ENCODE peak calls at places on chromosomes 11 and 22, in seven cellular contexts. C, N, Q, M, T, L and P are unnamed samples.
A peak's percentile ranks its signal among the peaks of the same experiment; 100 is the strongest.

GRCh38 chr11:69339916-69340565 is 46.1 kb downstream of the MYEOV start:
- DNase-seq in C (no peak), N (no peak), Q (no peak), M (no peak), T (no peak), L (no peak), P (no peak)

GRCh38 chr11:72041364-72042058 is 38.8 kb downstream of the NUMA1 start:
- DNase-seq in C (peak; percentile 64), N (peak; percentile 93), Q (peak; percentile 32), M (peak; percentile 78), T (peak; percentile 57), L (peak; percentile 85), P (peak; percentile 70)

GRCh38 chr22:22246706-22247105 is 2.1 kb downstream of the VPREB1 start:
- DNase-seq in C (no peak), N (no peak), Q (no peak), M (no peak), T (no peak), L (no peak), P (no peak)

GRCh38 chr11:116510886-116511650 is 261.7 kb downstream of the BUD13 start:
- DNase-seq in C (no peak), N (no peak), Q (no peak), M (no peak), T (no peak), L (no peak), P (no peak)

GRCh38 chr11:66969584-66970205 is 5.4 kb upstream of the C11orf86 start:
- DNase-seq in C (no peak), N (no peak), Q (no peak), M (no peak), T (no peak), L (no peak), P (no peak)

GRCh38 chr11:16047073-16047472 is 309.3 kb downstream of the SOX6 start:
- DNase-seq in C (no peak), N (no peak), Q (peak; percentile 69), M (no peak), T (no peak), L (no peak), P (no peak)

GRCh38 chr11:71931245-71931602 is 2.4 kb downstream of the RNF121 start:
- DNase-seq in C (no peak), N (no peak), Q (no peak), M (no peak), T (no peak), L (no peak), P (no peak)

GRCh38 chr22:43274595-43275240 is 68.5 kb downstream of the SCUBE1 start:
- DNase-seq in C (no peak), N (no peak), Q (no peak), M (no peak), T (no peak), L (no peak), P (no peak)

GRCh38 chr22:36197065-36197440 is 4.6 kb downstream of the APOL4 start:
- DNase-seq in C (peak; percentile 39), N (peak; percentile 83), Q (peak; percentile 90), M (peak; percentile 73), T (no peak), L (no peak), P (peak; percentile 42)

GRCh38 chr11:83938148-83938547 is 652.0 kb upstream of the CCDC90B start:
- DNase-seq in C (no peak), N (no peak), Q (no peak), M (no peak), T (no peak), L (no peak), P (no peak)

GRCh38 chr11:134291196-134291595 is 15.0 kb downstream of the GLB1L3 start:
- DNase-seq in C (no peak), N (no peak), Q (no peak), M (no peak), T (no peak), L (no peak), P (no peak)

GRCh38 chr22:47043835-47044721 is 281.6 kb downstream of the TBC1D22A start:
- DNase-seq in C (no peak), N (peak; percentile 61), Q (no peak), M (peak; percentile 5), T (no peak), L (peak; percentile 62), P (peak; percentile 74)

GRCh38 chr22:25068701-25069100 is 116.2 kb downstream of the KIAA1671 start:
- DNase-seq in C (no peak), N (no peak), Q (no peak), M (no peak), T (no peak), L (no peak), P (no peak)

GRCh38 chr11:117843666-117844484 is 19.3 kb upstream of the FXYD2 start:
- DNase-seq in C (peak; percentile 94), N (peak; percentile 88), Q (peak; percentile 79), M (peak; percentile 88), T (peak; percentile 18), L (peak; percentile 84), P (peak; percentile 84)

GRCh38 chr11:83410605-83411565 is 124.7 kb upstream of the CCDC90B start:
- DNase-seq in C (no peak), N (no peak), Q (no peak), M (no peak), T (no peak), L (no peak), P (no peak)

GRCh38 chr11:113023986-113024385 is 62.8 kb downstream of the NCAM1 start:
- DNase-seq in C (no peak), N (no peak), Q (no peak), M (no peak), T (no peak), L (no peak), P (no peak)

GRCh38 chr22:49473286-49473685 is 354.4 kb downstream of the BRD1 start:
- DNase-seq in C (no peak), N (no peak), Q (peak; percentile 6), M (no peak), T (no peak), L (no peak), P (no peak)

GRCh38 chr11:74701351-74701750 is 29.9 kb downstream of the CHRDL2 start:
- DNase-seq in C (no peak), N (no peak), Q (peak; percentile 73), M (no peak), T (no peak), L (no peak), P (no peak)

GRCh38 chr11:56783448-56784041 is 35.0 kb upstream of the OR9G4 start:
- DNase-seq in C (peak; percentile 10), N (no peak), Q (peak; percentile 54), M (no peak), T (peak; percentile 25), L (no peak), P (no peak)

GRCh38 chr22:50307891-50308596 is 598 bp upstream of the PLXNB2 start:
- DNase-seq in C (no peak), N (no peak), Q (no peak), M (peak; percentile 74), T (no peak), L (no peak), P (no peak)

GRCh38 chr11:93396356-93396755 is 65.8 kb downstream of the DEUP1 start:
- DNase-seq in C (no peak), N (no peak), Q (no peak), M (no peak), T (no peak), L (no peak), P (no peak)

GRCh38 chr11:118524356-118524755 is 2.9 kb upstream of the TTC36 start:
- DNase-seq in C (no peak), N (no peak), Q (no peak), M (no peak), T (no peak), L (no peak), P (no peak)

GRCh38 chr11:128291043-128291442 is 296.3 kb downstream of the ETS1 start:
- DNase-seq in C (no peak), N (no peak), Q (no peak), M (no peak), T (no peak), L (no peak), P (no peak)

GRCh38 chr22:22553141-22553540 is 5.9 kb downstream of the PRAME start:
- DNase-seq in C (no peak), N (no peak), Q (no peak), M (no peak), T (no peak), L (no peak), P (no peak)

GRCh38 chr11:9473408-9473807 is 12.6 kb downstream of the ZNF143 start:
- DNase-seq in C (no peak), N (no peak), Q (no peak), M (no peak), T (no peak), L (no peak), P (no peak)

GRCh38 chr22:35434061-35434750 is 34.3 kb downstream of the MCM5 start:
- DNase-seq in C (no peak), N (no peak), Q (no peak), M (no peak), T (no peak), L (no peak), P (no peak)

GRCh38 chr22:19889951-19890350 is 35.3 kb upstream of the GNB1L start:
- DNase-seq in C (no peak), N (no peak), Q (no peak), M (no peak), T (no peak), L (peak; percentile 55), P (no peak)
- H3K27ac ChIP-seq in C (no peak overlapping the region), N (no peak overlapping the region), Q (no peak overlapping the region), M (no peak overlapping the region), T (no peak overlapping the region), L (no peak overlapping the region), P (no peak overlapping the region)

GRCh38 chr11:65391007-65391406 is 4.6 kb downstream of the FRMD8 start:
- DNase-seq in C (no peak), N (peak; percentile 69), Q (no peak), M (peak; percentile 23), T (peak; percentile 30), L (no peak), P (no peak)
- H3K4me3 ChIP-seq in C (peak overlapping the region; percentile 15), N (no peak overlapping the region), Q (no peak overlapping the region), M (peak overlapping the region; percentile 10), T (no peak overlapping the region), L (peak overlapping the region; percentile 35), P (no peak overlapping the region)

DNA sequence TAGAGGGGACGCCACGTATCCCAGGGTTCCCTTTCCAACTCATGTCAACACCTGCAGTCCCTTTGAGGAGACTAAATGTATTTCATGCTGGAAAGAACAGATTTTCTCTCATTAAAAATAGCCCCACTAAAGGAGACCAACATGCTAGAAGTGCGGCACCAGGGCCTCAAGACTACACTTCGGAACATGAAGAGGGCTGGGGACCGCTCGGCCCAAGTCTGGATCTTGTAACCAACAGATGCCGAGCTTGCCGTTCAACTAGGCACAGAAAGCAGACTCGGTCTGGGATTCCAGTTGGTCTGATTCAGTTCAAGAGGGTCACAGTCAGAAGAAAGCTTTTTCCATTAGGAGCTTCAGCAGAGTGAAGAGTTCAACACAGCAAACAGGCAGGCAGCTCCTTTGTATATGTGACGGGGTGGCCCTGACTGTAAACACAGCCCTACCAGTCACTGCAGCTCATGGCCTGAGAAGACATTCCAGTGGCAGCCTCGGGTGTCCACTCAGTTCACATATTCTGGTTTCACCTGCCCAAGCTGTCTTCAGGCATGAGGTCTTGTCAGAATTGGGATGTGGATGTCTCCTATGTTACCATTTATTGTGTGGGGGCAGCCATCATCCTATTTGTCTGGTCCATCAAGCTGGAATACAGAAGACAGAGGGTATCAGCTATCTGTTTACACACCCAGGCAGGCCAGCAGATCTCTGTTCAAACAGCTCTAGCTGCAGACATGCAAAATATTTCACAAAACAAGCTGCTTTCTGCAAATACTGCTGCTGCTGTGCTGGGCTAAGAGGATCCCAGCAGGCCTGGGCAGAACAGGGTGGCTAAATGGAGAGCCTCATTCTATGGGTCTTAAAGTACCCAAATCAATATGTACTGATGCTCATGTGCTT is 8.8 kb downstream of the RIC8A start:
- DNase-seq in C (no peak), N (peak; percentile 46), Q (no peak), M (no peak), T (no peak), L (peak; percentile 50), P (no peak)
- TF ChIP-seq EP300 in C (no peak), N (no peak), Q (no peak), M (no peak), T (no peak), L (no peak), P (no peak)

GRCh38 chr11:35363246-35364100 is 55.9 kb downstream of the SLC1A2 start:
- DNase-seq in C (peak; percentile 59), N (peak; percentile 80), Q (no peak), M (no peak), T (no peak), L (peak; percentile 82), P (no peak)
- H3K27ac ChIP-seq in C (no peak overlapping the region), N (peak overlapping the region; percentile 84), Q (no peak overlapping the region), M (no peak overlapping the region), T (peak overlapping the region; percentile 76), L (peak overlapping the region; percentile 81), P (peak overlapping the region; percentile 67)